ENCODE peak calls at places on chromosomes 4 and X, in ten cellular contexts. One of them, this sample, is unnamed.

GRCh38 chr4:2341261-2341841 is 77.1 kb downstream of the ZFYVE28 start:
- DNase-seq in esophagus squamous epithelium: no peak
- DNase-seq in neuronal stem cell: no peak
- DNase-seq in heart left ventricle: peak
- DNase-seq in suprapubic skin: peak
- DNase-seq in cardiac muscle cell: no peak
- DNase-seq in brain microvascular endothelial cell: no peak
- DNase-seq in A673: no peak
- DNase-seq in spleen: peak
- DNase-seq in mammary epithelial cell: no peak
- DNase-seq in this sample: no peak

GRCh38 chr4:152850377-152850776 is 70.6 kb downstream of the ARFIP1 start:
- DNase-seq in neuronal stem cell: no peak
- DNase-seq in heart left ventricle: peak
- DNase-seq in esophagus squamous epithelium: peak
- DNase-seq in suprapubic skin: peak
- DNase-seq in spleen: no peak
- DNase-seq in mammary epithelial cell: peak
- DNase-seq in brain microvascular endothelial cell: peak
- DNase-seq in cardiac muscle cell: peak
- DNase-seq in A673: no peak
- DNase-seq in this sample: no peak

GRCh38 chr4:40253906-40254305 is 57.1 kb downstream of the RHOH start:
- DNase-seq in esophagus squamous epithelium: no peak
- DNase-seq in neuronal stem cell: no peak
- DNase-seq in heart left ventricle: no peak
- DNase-seq in spleen: no peak
- DNase-seq in A673: no peak
- DNase-seq in suprapubic skin: no peak
- DNase-seq in mammary epithelial cell: no peak
- DNase-seq in brain microvascular endothelial cell: no peak
- DNase-seq in cardiac muscle cell: no peak
- DNase-seq in this sample: no peak

GRCh38 chr4:155552180-155552579 is 114.5 kb upstream of the GUCY1A1 start:
- DNase-seq in heart left ventricle: no peak
- DNase-seq in brain microvascular endothelial cell: peak
- DNase-seq in esophagus squamous epithelium: no peak
- DNase-seq in mammary epithelial cell: peak
- DNase-seq in spleen: no peak
- DNase-seq in neuronal stem cell: no peak
- DNase-seq in suprapubic skin: no peak
- DNase-seq in cardiac muscle cell: no peak
- DNase-seq in A673: no peak
- DNase-seq in this sample: peak

GRCh38 chr4:77095101-77095826 is 19.5 kb upstream of the CCNI start:
- DNase-seq in suprapubic skin: peak
- DNase-seq in cardiac muscle cell: peak
- DNase-seq in spleen: peak
- DNase-seq in brain microvascular endothelial cell: peak
- DNase-seq in heart left ventricle: peak
- DNase-seq in mammary epithelial cell: peak
- DNase-seq in neuronal stem cell: peak
- DNase-seq in A673: peak
- DNase-seq in esophagus squamous epithelium: no peak
- DNase-seq in this sample: peak

GRCh38 chr4:151674804-151675290 is 86.0 kb downstream of the GATB start:
- DNase-seq in neuronal stem cell: no peak
- DNase-seq in A673: no peak
- DNase-seq in cardiac muscle cell: peak
- DNase-seq in suprapubic skin: no peak
- DNase-seq in spleen: no peak
- DNase-seq in brain microvascular endothelial cell: no peak
- DNase-seq in heart left ventricle: no peak
- DNase-seq in esophagus squamous epithelium: no peak
- DNase-seq in mammary epithelial cell: peak
- DNase-seq in this sample: peak

GRCh38 chr4:52841707-52842456 is 20.2 kb upstream of the RASL11B start:
- DNase-seq in mammary epithelial cell: peak
- DNase-seq in heart left ventricle: no peak
- DNase-seq in suprapubic skin: no peak
- DNase-seq in neuronal stem cell: no peak
- DNase-seq in A673: no peak
- DNase-seq in cardiac muscle cell: no peak
- DNase-seq in esophagus squamous epithelium: no peak
- DNase-seq in brain microvascular endothelial cell: no peak
- DNase-seq in spleen: no peak
- DNase-seq in this sample: no peak

GRCh38 chrX:111100191-111100590 is 4.2 kb downstream of the PAK3 start:
- DNase-seq in brain microvascular endothelial cell: no peak
- DNase-seq in mammary epithelial cell: peak
- DNase-seq in neuronal stem cell: peak
- DNase-seq in esophagus squamous epithelium: no peak
- DNase-seq in A673: peak
- DNase-seq in suprapubic skin: no peak
- DNase-seq in cardiac muscle cell: peak
- DNase-seq in heart left ventricle: no peak
- DNase-seq in spleen: peak
- DNase-seq in this sample: peak

GRCh38 chr4:13159041-13159620 is 325.0 kb downstream of the RAB28 start:
- DNase-seq in suprapubic skin: no peak
- DNase-seq in brain microvascular endothelial cell: no peak
- DNase-seq in A673: no peak
- DNase-seq in cardiac muscle cell: no peak
- DNase-seq in heart left ventricle: no peak
- DNase-seq in esophagus squamous epithelium: no peak
- DNase-seq in spleen: no peak
- DNase-seq in mammary epithelial cell: no peak
- DNase-seq in neuronal stem cell: no peak
- DNase-seq in this sample: no peak

GRCh38 chrX:133335027-133335426 is 80.3 kb downstream of the GPC4 start:
- DNase-seq in esophagus squamous epithelium: no peak
- DNase-seq in neuronal stem cell: no peak
- DNase-seq in suprapubic skin: no peak
- DNase-seq in spleen: no peak
- DNase-seq in cardiac muscle cell: peak
- DNase-seq in brain microvascular endothelial cell: peak
- DNase-seq in A673: peak
- DNase-seq in mammary epithelial cell: peak
- DNase-seq in heart left ventricle: peak
- DNase-seq in this sample: peak

DNA sequence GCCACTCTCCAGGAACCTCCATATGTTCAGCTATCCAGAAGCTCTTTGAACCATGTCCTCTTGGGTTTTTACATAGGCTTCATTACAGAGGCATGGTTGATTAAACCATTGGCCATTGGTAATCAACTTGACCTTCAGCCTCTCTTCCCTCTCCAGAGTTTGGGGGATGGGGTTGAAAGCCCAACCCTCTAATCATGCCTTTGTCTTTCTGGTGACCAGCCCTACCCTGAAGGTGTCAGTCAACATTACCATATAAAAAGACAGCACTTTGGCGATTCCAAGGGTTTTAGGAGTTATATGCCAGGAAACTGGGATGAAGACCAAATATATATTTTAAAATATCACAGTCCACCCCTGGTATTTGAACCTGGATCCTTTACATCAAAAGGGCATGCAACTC is 222.5 kb downstream of the CHIC1 start:
- DNase-seq in esophagus squamous epithelium: no peak
- DNase-seq in suprapubic skin: no peak
- DNase-seq in A673: no peak
- DNase-seq in heart left ventricle: no peak
- DNase-seq in brain microvascular endothelial cell: no peak
- DNase-seq in neuronal stem cell: no peak
- DNase-seq in mammary epithelial cell: no peak
- DNase-seq in spleen: no peak
- DNase-seq in cardiac muscle cell: no peak
- DNase-seq in this sample: no peak
- H3K27ac ChIP-seq in esophagus squamous epithelium: no peak
- H3K27ac ChIP-seq in suprapubic skin: no peak
- H3K27ac ChIP-seq in A673: no peak
- H3K27ac ChIP-seq in heart left ventricle: no peak
- H3K27ac ChIP-seq in brain microvascular endothelial cell: no peak
- H3K27ac ChIP-seq in neuronal stem cell: no peak
- H3K27ac ChIP-seq in mammary epithelial cell: no peak
- H3K27ac ChIP-seq in spleen: no peak
- H3K27ac ChIP-seq in cardiac muscle cell: no peak
- H3K27ac ChIP-seq in this sample: no peak

GRCh38 chrX:119523664-119524184 is 41.5 kb downstream of the STEEP1 start:
- DNase-seq in suprapubic skin: no peak
- DNase-seq in mammary epithelial cell: no peak
- DNase-seq in heart left ventricle: no peak
- DNase-seq in cardiac muscle cell: no peak
- DNase-seq in spleen: no peak
- DNase-seq in A673: no peak
- DNase-seq in brain microvascular endothelial cell: no peak
- DNase-seq in esophagus squamous epithelium: no peak
- DNase-seq in neuronal stem cell: no peak
- DNase-seq in this sample: no peak
- H3K4me3 ChIP-seq in suprapubic skin: no peak
- H3K4me3 ChIP-seq in mammary epithelial cell: no peak
- H3K4me3 ChIP-seq in heart left ventricle: no peak
- H3K4me3 ChIP-seq in cardiac muscle cell: no peak
- H3K4me3 ChIP-seq in spleen: no peak
- H3K4me3 ChIP-seq in A673: no peak
- H3K4me3 ChIP-seq in brain microvascular endothelial cell: no peak
- H3K4me3 ChIP-seq in esophagus squamous epithelium: no peak
- H3K4me3 ChIP-seq in neuronal stem cell: no peak
- H3K4me3 ChIP-seq in this sample: no peak

GRCh38 chr4:122875949-122876348 is 46.4 kb downstream of the NUDT6 start:
- DNase-seq in heart left ventricle: no peak
- DNase-seq in A673: no peak
- DNase-seq in esophagus squamous epithelium: no peak
- DNase-seq in neuronal stem cell: no peak
- DNase-seq in mammary epithelial cell: no peak
- DNase-seq in cardiac muscle cell: no peak
- DNase-seq in spleen: no peak
- DNase-seq in suprapubic skin: no peak
- DNase-seq in brain microvascular endothelial cell: no peak
- DNase-seq in this sample: no peak

GRCh38 chr4:122876456-122876855 is 45.9 kb downstream of the NUDT6 start:
- DNase-seq in esophagus squamous epithelium: no peak
- DNase-seq in neuronal stem cell: no peak
- DNase-seq in heart left ventricle: no peak
- DNase-seq in brain microvascular endothelial cell: no peak
- DNase-seq in mammary epithelial cell: no peak
- DNase-seq in spleen: no peak
- DNase-seq in cardiac muscle cell: no peak
- DNase-seq in A673: no peak
- DNase-seq in suprapubic skin: no peak
- DNase-seq in this sample: no peak

GRCh38 chr4:122874194-122874593 is 47.6 kb downstream of the FGF2 start:
- DNase-seq in heart left ventricle: no peak
- DNase-seq in A673: peak
- DNase-seq in brain microvascular endothelial cell: peak
- DNase-seq in suprapubic skin: no peak
- DNase-seq in spleen: no peak
- DNase-seq in mammary epithelial cell: peak
- DNase-seq in neuronal stem cell: no peak
- DNase-seq in cardiac muscle cell: no peak
- DNase-seq in esophagus squamous epithelium: no peak
- DNase-seq in this sample: no peak

GRCh38 chr4:122873146-122873545 is 46.5 kb downstream of the FGF2 start:
- DNase-seq in esophagus squamous epithelium: no peak
- DNase-seq in heart left ventricle: no peak
- DNase-seq in cardiac muscle cell: no peak
- DNase-seq in mammary epithelial cell: no peak
- DNase-seq in brain microvascular endothelial cell: no peak
- DNase-seq in neuronal stem cell: no peak
- DNase-seq in A673: no peak
- DNase-seq in suprapubic skin: no peak
- DNase-seq in spleen: no peak
- DNase-seq in this sample: no peak

GRCh38 chr4:122873752-122874151 is 47.1 kb downstream of the FGF2 start:
- DNase-seq in suprapubic skin: no peak
- DNase-seq in A673: no peak
- DNase-seq in heart left ventricle: no peak
- DNase-seq in neuronal stem cell: no peak
- DNase-seq in cardiac muscle cell: no peak
- DNase-seq in mammary epithelial cell: peak
- DNase-seq in brain microvascular endothelial cell: peak
- DNase-seq in esophagus squamous epithelium: no peak
- DNase-seq in spleen: no peak
- DNase-seq in this sample: no peak
- H3K27ac ChIP-seq in suprapubic skin: no peak
- H3K27ac ChIP-seq in A673: no peak
- H3K27ac ChIP-seq in heart left ventricle: no peak
- H3K27ac ChIP-seq in neuronal stem cell: no peak
- H3K27ac ChIP-seq in cardiac muscle cell: no peak
- H3K27ac ChIP-seq in mammary epithelial cell: peak
- H3K27ac ChIP-seq in brain microvascular endothelial cell: peak
- H3K27ac ChIP-seq in esophagus squamous epithelium: no peak
- H3K27ac ChIP-seq in spleen: no peak
- H3K27ac ChIP-seq in this sample: no peak

GRCh38 chr4:15718959-15719358 is 16.1 kb downstream of the BST1 start:
- DNase-seq in brain microvascular endothelial cell: no peak
- DNase-seq in neuronal stem cell: no peak
- DNase-seq in A673: no peak
- DNase-seq in heart left ventricle: no peak
- DNase-seq in esophagus squamous epithelium: no peak
- DNase-seq in spleen: no peak
- DNase-seq in cardiac muscle cell: no peak
- DNase-seq in mammary epithelial cell: no peak
- DNase-seq in suprapubic skin: no peak
- DNase-seq in this sample: no peak

GRCh38 chr4:15719506-15719905 is 16.6 kb downstream of the BST1 start:
- DNase-seq in esophagus squamous epithelium: no peak
- DNase-seq in cardiac muscle cell: no peak
- DNase-seq in A673: peak
- DNase-seq in mammary epithelial cell: no peak
- DNase-seq in brain microvascular endothelial cell: no peak
- DNase-seq in neuronal stem cell: no peak
- DNase-seq in heart left ventricle: no peak
- DNase-seq in suprapubic skin: no peak
- DNase-seq in spleen: no peak
- DNase-seq in this sample: no peak

GRCh38 chr4:15718465-15718864 is 15.6 kb downstream of the BST1 start:
- DNase-seq in suprapubic skin: no peak
- DNase-seq in spleen: no peak
- DNase-seq in cardiac muscle cell: no peak
- DNase-seq in A673: no peak
- DNase-seq in heart left ventricle: no peak
- DNase-seq in brain microvascular endothelial cell: no peak
- DNase-seq in mammary epithelial cell: no peak
- DNase-seq in neuronal stem cell: no peak
- DNase-seq in esophagus squamous epithelium: no peak
- DNase-seq in this sample: no peak

GRCh38 chr4:15717647-15718416 is 15.0 kb downstream of the BST1 start:
- DNase-seq in mammary epithelial cell: no peak
- DNase-seq in spleen: no peak
- DNase-seq in heart left ventricle: no peak
- DNase-seq in neuronal stem cell: no peak
- DNase-seq in brain microvascular endothelial cell: no peak
- DNase-seq in suprapubic skin: no peak
- DNase-seq in cardiac muscle cell: no peak
- DNase-seq in A673: no peak
- DNase-seq in esophagus squamous epithelium: no peak
- DNase-seq in this sample: peak

DNA sequence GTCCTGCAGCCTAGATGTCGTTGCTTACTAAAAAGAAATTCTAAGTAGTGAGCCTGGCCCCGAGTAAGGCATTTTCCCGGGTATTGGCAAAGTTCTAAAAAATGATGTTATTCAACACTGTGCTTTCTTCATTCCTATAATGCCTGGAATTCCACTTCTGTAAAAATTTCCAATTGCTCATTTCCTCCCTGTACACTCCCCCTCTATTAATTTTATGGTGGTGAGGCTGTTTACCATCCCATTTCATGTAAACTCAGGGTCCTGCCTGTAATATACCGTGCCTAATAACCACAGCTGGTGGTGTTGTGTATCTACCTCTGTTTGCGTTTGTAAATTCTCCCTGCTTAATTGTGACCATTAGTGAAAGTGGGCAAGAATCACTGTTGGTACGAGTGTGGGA is 14.3 kb downstream of the BST1 start:
- DNase-seq in brain microvascular endothelial cell: peak
- DNase-seq in esophagus squamous epithelium: no peak
- DNase-seq in A673: peak
- DNase-seq in mammary epithelial cell: no peak
- DNase-seq in spleen: no peak
- DNase-seq in suprapubic skin: no peak
- DNase-seq in heart left ventricle: no peak
- DNase-seq in cardiac muscle cell: no peak
- DNase-seq in neuronal stem cell: no peak
- DNase-seq in this sample: peak
- H3K4me3 ChIP-seq in brain microvascular endothelial cell: no peak
- H3K4me3 ChIP-seq in esophagus squamous epithelium: no peak
- H3K4me3 ChIP-seq in A673: no peak
- H3K4me3 ChIP-seq in mammary epithelial cell: no peak
- H3K4me3 ChIP-seq in spleen: no peak
- H3K4me3 ChIP-seq in suprapubic skin: no peak
- H3K4me3 ChIP-seq in heart left ventricle: no peak
- H3K4me3 ChIP-seq in cardiac muscle cell: no peak
- H3K4me3 ChIP-seq in neuronal stem cell: no peak
- H3K4me3 ChIP-seq in this sample: peak